ENCODE peak calls at places on chromosomes 6 and 20, in nine cellular contexts. One of them, this sample, is unnamed.
A peak's percentile ranks its signal among the peaks of the same experiment; 100 is the strongest.

GRCh38 chr20:51497542-51498467 is 44.7 kb downstream of the NFATC2 start:
- DNase-seq in activated gamma-delta T cell treated with Interleukin-2 at 50 U/mL for 16 hours: peak; percentile 41
- DNase-seq in activated CD8-positive, alpha-beta memory T cell treated with anti-CD3 and anti-CD28 coated beads, Interleukin-2, amount 50 U/mL, for 4 hours: peak; percentile 37
- DNase-seq in stomach: no peak
- DNase-seq in nephron progenitor cell: no peak
- DNase-seq in cardiac septum: no peak
- DNase-seq in fibroblast of pulmonary artery: peak; percentile 23
- DNase-seq in Panc1: no peak
- DNase-seq in tibial artery: peak; percentile 47
- DNase-seq in this sample: peak; percentile 8

GRCh38 chr6:19107468-19107867 is 720.3 kb downstream of the RNF144B start:
- DNase-seq in activated gamma-delta T cell treated with Interleukin-2 at 50 U/mL for 16 hours: no peak
- DNase-seq in activated CD8-positive, alpha-beta memory T cell treated with anti-CD3 and anti-CD28 coated beads, Interleukin-2, amount 50 U/mL, for 4 hours: no peak
- DNase-seq in stomach: no peak
- DNase-seq in nephron progenitor cell: no peak
- DNase-seq in cardiac septum: no peak
- DNase-seq in fibroblast of pulmonary artery: no peak
- DNase-seq in Panc1: no peak
- DNase-seq in tibial artery: no peak
- DNase-seq in this sample: no peak

GRCh38 chr6:47743744-47744143 is 38.1 kb upstream of the OPN5 start:
- DNase-seq in activated gamma-delta T cell treated with Interleukin-2 at 50 U/mL for 16 hours: no peak
- DNase-seq in activated CD8-positive, alpha-beta memory T cell treated with anti-CD3 and anti-CD28 coated beads, Interleukin-2, amount 50 U/mL, for 4 hours: no peak
- DNase-seq in stomach: no peak
- DNase-seq in nephron progenitor cell: no peak
- DNase-seq in cardiac septum: no peak
- DNase-seq in fibroblast of pulmonary artery: peak; percentile 55
- DNase-seq in Panc1: no peak
- DNase-seq in tibial artery: no peak
- DNase-seq in this sample: no peak

GRCh38 chr20:22691369-22692118 is 107.2 kb upstream of the FOXA2 start:
- DNase-seq in activated gamma-delta T cell treated with Interleukin-2 at 50 U/mL for 16 hours: peak; percentile 17
- DNase-seq in activated CD8-positive, alpha-beta memory T cell treated with anti-CD3 and anti-CD28 coated beads, Interleukin-2, amount 50 U/mL, for 4 hours: peak; percentile 20
- DNase-seq in stomach: peak; percentile 83
- DNase-seq in nephron progenitor cell: peak; percentile 76
- DNase-seq in cardiac septum: peak; percentile 91
- DNase-seq in fibroblast of pulmonary artery: peak; percentile 81
- DNase-seq in Panc1: peak; percentile 38
- DNase-seq in tibial artery: peak; percentile 75
- DNase-seq in this sample: peak; percentile 78

GRCh38 chr20:36092424-36093024 is 62.0 kb upstream of the EPB41L1 start:
- DNase-seq in activated gamma-delta T cell treated with Interleukin-2 at 50 U/mL for 16 hours: no peak
- DNase-seq in activated CD8-positive, alpha-beta memory T cell treated with anti-CD3 and anti-CD28 coated beads, Interleukin-2, amount 50 U/mL, for 4 hours: peak; percentile 16
- DNase-seq in stomach: peak; percentile 53
- DNase-seq in nephron progenitor cell: peak; percentile 72
- DNase-seq in cardiac septum: no peak
- DNase-seq in fibroblast of pulmonary artery: no peak
- DNase-seq in Panc1: no peak
- DNase-seq in tibial artery: no peak
- DNase-seq in this sample: no peak

GRCh38 chr20:19909696-19910095 is 107.5 kb upstream of the NAA20 start:
- DNase-seq in activated gamma-delta T cell treated with Interleukin-2 at 50 U/mL for 16 hours: no peak
- DNase-seq in activated CD8-positive, alpha-beta memory T cell treated with anti-CD3 and anti-CD28 coated beads, Interleukin-2, amount 50 U/mL, for 4 hours: no peak
- DNase-seq in stomach: peak; percentile 35
- DNase-seq in nephron progenitor cell: no peak
- DNase-seq in cardiac septum: peak; percentile 87
- DNase-seq in fibroblast of pulmonary artery: peak; percentile 63
- DNase-seq in Panc1: no peak
- DNase-seq in tibial artery: peak; percentile 87
- DNase-seq in this sample: no peak

GRCh38 chr6:114315841-114316595 is 26.8 kb downstream of the HS3ST5 start:
- DNase-seq in activated gamma-delta T cell treated with Interleukin-2 at 50 U/mL for 16 hours: no peak
- DNase-seq in activated CD8-positive, alpha-beta memory T cell treated with anti-CD3 and anti-CD28 coated beads, Interleukin-2, amount 50 U/mL, for 4 hours: no peak
- DNase-seq in stomach: no peak
- DNase-seq in nephron progenitor cell: no peak
- DNase-seq in cardiac septum: no peak
- DNase-seq in fibroblast of pulmonary artery: no peak
- DNase-seq in Panc1: no peak
- DNase-seq in tibial artery: no peak
- DNase-seq in this sample: no peak

GRCh38 chr6:12718025-12718424 is 1.5 kb downstream of the PHACTR1 start:
- DNase-seq in activated gamma-delta T cell treated with Interleukin-2 at 50 U/mL for 16 hours: no peak
- DNase-seq in activated CD8-positive, alpha-beta memory T cell treated with anti-CD3 and anti-CD28 coated beads, Interleukin-2, amount 50 U/mL, for 4 hours: no peak
- DNase-seq in stomach: no peak
- DNase-seq in nephron progenitor cell: no peak
- DNase-seq in cardiac septum: no peak
- DNase-seq in fibroblast of pulmonary artery: peak; percentile 55
- DNase-seq in Panc1: no peak
- DNase-seq in tibial artery: no peak
- DNase-seq in this sample: no peak

GRCh38 chr20:33673411-33674293 is 576 bp downstream of the NECAB3 start:
- DNase-seq in activated gamma-delta T cell treated with Interleukin-2 at 50 U/mL for 16 hours: no peak
- DNase-seq in activated CD8-positive, alpha-beta memory T cell treated with anti-CD3 and anti-CD28 coated beads, Interleukin-2, amount 50 U/mL, for 4 hours: no peak
- DNase-seq in stomach: no peak
- DNase-seq in nephron progenitor cell: no peak
- DNase-seq in cardiac septum: no peak
- DNase-seq in fibroblast of pulmonary artery: no peak
- DNase-seq in Panc1: no peak
- DNase-seq in tibial artery: no peak
- DNase-seq in this sample: no peak

GRCh38 chr20:9112541-9113515 is 43.9 kb downstream of the PLCB4 start:
- DNase-seq in activated gamma-delta T cell treated with Interleukin-2 at 50 U/mL for 16 hours: no peak
- DNase-seq in activated CD8-positive, alpha-beta memory T cell treated with anti-CD3 and anti-CD28 coated beads, Interleukin-2, amount 50 U/mL, for 4 hours: no peak
- DNase-seq in stomach: no peak
- DNase-seq in nephron progenitor cell: no peak
- DNase-seq in cardiac septum: no peak
- DNase-seq in fibroblast of pulmonary artery: peak; percentile 86
- DNase-seq in Panc1: no peak
- DNase-seq in tibial artery: no peak
- DNase-seq in this sample: no peak

GRCh38 chr6:111430605-111431378 is 52.2 kb downstream of the REV3L start:
- DNase-seq in activated gamma-delta T cell treated with Interleukin-2 at 50 U/mL for 16 hours: no peak
- DNase-seq in activated CD8-positive, alpha-beta memory T cell treated with anti-CD3 and anti-CD28 coated beads, Interleukin-2, amount 50 U/mL, for 4 hours: no peak
- DNase-seq in stomach: no peak
- DNase-seq in nephron progenitor cell: no peak
- DNase-seq in cardiac septum: no peak
- DNase-seq in fibroblast of pulmonary artery: no peak
- DNase-seq in Panc1: no peak
- DNase-seq in tibial artery: no peak
- DNase-seq in this sample: no peak

GRCh38 chr20:39109933-39110818 is 148.0 kb downstream of the DHX35 start:
- DNase-seq in activated gamma-delta T cell treated with Interleukin-2 at 50 U/mL for 16 hours: no peak
- DNase-seq in activated CD8-positive, alpha-beta memory T cell treated with anti-CD3 and anti-CD28 coated beads, Interleukin-2, amount 50 U/mL, for 4 hours: no peak
- DNase-seq in stomach: no peak
- DNase-seq in nephron progenitor cell: no peak
- DNase-seq in cardiac septum: no peak
- DNase-seq in fibroblast of pulmonary artery: no peak
- DNase-seq in Panc1: no peak
- DNase-seq in tibial artery: no peak
- DNase-seq in this sample: no peak

GRCh38 chr20:47397652-47398301 is 41.3 kb upstream of the ZMYND8 start:
- DNase-seq in activated gamma-delta T cell treated with Interleukin-2 at 50 U/mL for 16 hours: no peak
- DNase-seq in activated CD8-positive, alpha-beta memory T cell treated with anti-CD3 and anti-CD28 coated beads, Interleukin-2, amount 50 U/mL, for 4 hours: no peak
- DNase-seq in stomach: no peak
- DNase-seq in nephron progenitor cell: no peak
- DNase-seq in cardiac septum: no peak
- DNase-seq in fibroblast of pulmonary artery: no peak
- DNase-seq in Panc1: no peak
- DNase-seq in tibial artery: no peak
- DNase-seq in this sample: no peak

GRCh38 chr6:87968435-87969278 is 79.0 kb upstream of the SPACA1 start:
- DNase-seq in activated gamma-delta T cell treated with Interleukin-2 at 50 U/mL for 16 hours: peak; percentile 6
- DNase-seq in activated CD8-positive, alpha-beta memory T cell treated with anti-CD3 and anti-CD28 coated beads, Interleukin-2, amount 50 U/mL, for 4 hours: no peak
- DNase-seq in stomach: peak; percentile 26
- DNase-seq in nephron progenitor cell: peak; percentile 29
- DNase-seq in cardiac septum: no peak
- DNase-seq in fibroblast of pulmonary artery: peak; percentile 3
- DNase-seq in Panc1: no peak
- DNase-seq in tibial artery: no peak
- DNase-seq in this sample: no peak

GRCh38 chr6:109093732-109094131 is 914 bp downstream of the SESN1 start:
- DNase-seq in activated gamma-delta T cell treated with Interleukin-2 at 50 U/mL for 16 hours: no peak
- DNase-seq in activated CD8-positive, alpha-beta memory T cell treated with anti-CD3 and anti-CD28 coated beads, Interleukin-2, amount 50 U/mL, for 4 hours: no peak
- DNase-seq in stomach: no peak
- DNase-seq in nephron progenitor cell: no peak
- DNase-seq in cardiac septum: no peak
- DNase-seq in fibroblast of pulmonary artery: no peak
- DNase-seq in Panc1: no peak
- DNase-seq in tibial artery: no peak
- DNase-seq in this sample: peak; percentile 61

GRCh38 chr6:25442898-25443297 is 163.7 kb downstream of the CARMIL1 start:
- DNase-seq in activated gamma-delta T cell treated with Interleukin-2 at 50 U/mL for 16 hours: no peak
- DNase-seq in activated CD8-positive, alpha-beta memory T cell treated with anti-CD3 and anti-CD28 coated beads, Interleukin-2, amount 50 U/mL, for 4 hours: no peak
- DNase-seq in stomach: no peak
- DNase-seq in nephron progenitor cell: no peak
- DNase-seq in cardiac septum: no peak
- DNase-seq in fibroblast of pulmonary artery: no peak
- DNase-seq in Panc1: no peak
- DNase-seq in tibial artery: no peak
- DNase-seq in this sample: no peak

GRCh38 chr6:134911532-134911931 is 38.4 kb downstream of the ALDH8A1 start:
- DNase-seq in activated gamma-delta T cell treated with Interleukin-2 at 50 U/mL for 16 hours: no peak
- DNase-seq in activated CD8-positive, alpha-beta memory T cell treated with anti-CD3 and anti-CD28 coated beads, Interleukin-2, amount 50 U/mL, for 4 hours: no peak
- DNase-seq in stomach: no peak
- DNase-seq in nephron progenitor cell: no peak
- DNase-seq in cardiac septum: no peak
- DNase-seq in fibroblast of pulmonary artery: peak; percentile 65
- DNase-seq in Panc1: no peak
- DNase-seq in tibial artery: no peak
- DNase-seq in this sample: no peak

GRCh38 chr6:54060286-54060685 is 51.0 kb upstream of the MLIP start:
- DNase-seq in activated gamma-delta T cell treated with Interleukin-2 at 50 U/mL for 16 hours: no peak
- DNase-seq in activated CD8-positive, alpha-beta memory T cell treated with anti-CD3 and anti-CD28 coated beads, Interleukin-2, amount 50 U/mL, for 4 hours: no peak
- DNase-seq in stomach: no peak
- DNase-seq in nephron progenitor cell: no peak
- DNase-seq in cardiac septum: no peak
- DNase-seq in fibroblast of pulmonary artery: peak; percentile 92
- DNase-seq in Panc1: no peak
- DNase-seq in tibial artery: no peak
- DNase-seq in this sample: no peak

GRCh38 chr6:36432151-36432633 is 10.5 kb downstream of the PXT1 start:
- DNase-seq in activated gamma-delta T cell treated with Interleukin-2 at 50 U/mL for 16 hours: no peak
- DNase-seq in activated CD8-positive, alpha-beta memory T cell treated with anti-CD3 and anti-CD28 coated beads, Interleukin-2, amount 50 U/mL, for 4 hours: no peak
- DNase-seq in stomach: no peak
- DNase-seq in nephron progenitor cell: no peak
- DNase-seq in cardiac septum: no peak
- DNase-seq in fibroblast of pulmonary artery: no peak
- DNase-seq in Panc1: no peak
- DNase-seq in tibial artery: no peak
- DNase-seq in this sample: no peak

GRCh38 chr20:37411408-37412306 is 65.7 kb downstream of the SRC start:
- DNase-seq in activated gamma-delta T cell treated with Interleukin-2 at 50 U/mL for 16 hours: no peak
- DNase-seq in activated CD8-positive, alpha-beta memory T cell treated with anti-CD3 and anti-CD28 coated beads, Interleukin-2, amount 50 U/mL, for 4 hours: no peak
- DNase-seq in stomach: no peak
- DNase-seq in nephron progenitor cell: no peak
- DNase-seq in cardiac septum: no peak
- DNase-seq in fibroblast of pulmonary artery: no peak
- DNase-seq in Panc1: no peak
- DNase-seq in tibial artery: no peak
- DNase-seq in this sample: no peak

GRCh38 chr6:148471624-148472494 is 129.2 kb downstream of the SASH1 start:
- DNase-seq in activated gamma-delta T cell treated with Interleukin-2 at 50 U/mL for 16 hours: no peak
- DNase-seq in activated CD8-positive, alpha-beta memory T cell treated with anti-CD3 and anti-CD28 coated beads, Interleukin-2, amount 50 U/mL, for 4 hours: no peak
- DNase-seq in stomach: no peak
- DNase-seq in nephron progenitor cell: peak; percentile 50
- DNase-seq in cardiac septum: no peak
- DNase-seq in fibroblast of pulmonary artery: peak; percentile 20
- DNase-seq in Panc1: no peak
- DNase-seq in tibial artery: no peak
- DNase-seq in this sample: no peak

GRCh38 chr6:169076240-169076639 is 177.4 kb downstream of the THBS2 start:
- DNase-seq in activated gamma-delta T cell treated with Interleukin-2 at 50 U/mL for 16 hours: no peak
- DNase-seq in activated CD8-positive, alpha-beta memory T cell treated with anti-CD3 and anti-CD28 coated beads, Interleukin-2, amount 50 U/mL, for 4 hours: no peak
- DNase-seq in stomach: no peak
- DNase-seq in nephron progenitor cell: no peak
- DNase-seq in cardiac septum: no peak
- DNase-seq in fibroblast of pulmonary artery: peak; percentile 24
- DNase-seq in Panc1: no peak
- DNase-seq in tibial artery: no peak
- DNase-seq in this sample: no peak

GRCh38 chr6:111092006-111092405 is 4.7 kb downstream of the SLC16A10 start:
- DNase-seq in activated gamma-delta T cell treated with Interleukin-2 at 50 U/mL for 16 hours: no peak
- DNase-seq in activated CD8-positive, alpha-beta memory T cell treated with anti-CD3 and anti-CD28 coated beads, Interleukin-2, amount 50 U/mL, for 4 hours: no peak
- DNase-seq in stomach: no peak
- DNase-seq in nephron progenitor cell: no peak
- DNase-seq in cardiac septum: no peak
- DNase-seq in fibroblast of pulmonary artery: no peak
- DNase-seq in Panc1: no peak
- DNase-seq in tibial artery: no peak
- DNase-seq in this sample: no peak

GRCh38 chr6:23635150-23635549 is 490.9 kb upstream of the NRSN1 start:
- DNase-seq in activated gamma-delta T cell treated with Interleukin-2 at 50 U/mL for 16 hours: no peak
- DNase-seq in activated CD8-positive, alpha-beta memory T cell treated with anti-CD3 and anti-CD28 coated beads, Interleukin-2, amount 50 U/mL, for 4 hours: no peak
- DNase-seq in stomach: no peak
- DNase-seq in nephron progenitor cell: no peak
- DNase-seq in cardiac septum: no peak
- DNase-seq in fibroblast of pulmonary artery: no peak
- DNase-seq in Panc1: no peak
- DNase-seq in tibial artery: no peak
- DNase-seq in this sample: no peak

GRCh38 chr6:36131517-36132220 is 1.4 kb downstream of the MAPK13 start:
- DNase-seq in activated gamma-delta T cell treated with Interleukin-2 at 50 U/mL for 16 hours: peak; percentile 42
- DNase-seq in activated CD8-positive, alpha-beta memory T cell treated with anti-CD3 and anti-CD28 coated beads, Interleukin-2, amount 50 U/mL, for 4 hours: peak; percentile 39
- DNase-seq in stomach: peak; percentile 71
- DNase-seq in nephron progenitor cell: no peak
- DNase-seq in cardiac septum: no peak
- DNase-seq in fibroblast of pulmonary artery: peak; percentile 85
- DNase-seq in Panc1: no peak
- DNase-seq in tibial artery: peak; percentile 24
- DNase-seq in this sample: peak; percentile 84

GRCh38 chr6:96899019-96899418 is 1.3 kb upstream of the NDUFAF4 start:
- DNase-seq in activated gamma-delta T cell treated with Interleukin-2 at 50 U/mL for 16 hours: no peak
- DNase-seq in activated CD8-positive, alpha-beta memory T cell treated with anti-CD3 and anti-CD28 coated beads, Interleukin-2, amount 50 U/mL, for 4 hours: no peak
- DNase-seq in stomach: no peak
- DNase-seq in nephron progenitor cell: no peak
- DNase-seq in cardiac septum: no peak
- DNase-seq in fibroblast of pulmonary artery: peak; percentile 67
- DNase-seq in Panc1: peak; percentile 33
- DNase-seq in tibial artery: no peak
- DNase-seq in this sample: peak; percentile 41

GRCh38 chr20:57205625-57206219 is 60.7 kb downstream of the BMP7 start:
- DNase-seq in activated gamma-delta T cell treated with Interleukin-2 at 50 U/mL for 16 hours: no peak
- DNase-seq in activated CD8-positive, alpha-beta memory T cell treated with anti-CD3 and anti-CD28 coated beads, Interleukin-2, amount 50 U/mL, for 4 hours: no peak
- DNase-seq in stomach: no peak
- DNase-seq in nephron progenitor cell: no peak
- DNase-seq in cardiac septum: no peak
- DNase-seq in fibroblast of pulmonary artery: no peak
- DNase-seq in Panc1: peak; percentile 41
- DNase-seq in tibial artery: no peak
- DNase-seq in this sample: no peak